ENCODE peak calls at places on chromosomes 4 and X, in nine cellular contexts. One of them, this sample, is unnamed.

GRCh38 chrX:12866451-12867377 is at the start of gene TLR7:
- DNase-seq in endothelial cell of umbilical vein: no peak
- DNase-seq in SK-N-SH: no peak
- DNase-seq in effector memory CD4-positive, alpha-beta T cell: no peak
- DNase-seq in tibial artery: no peak
- DNase-seq in aorta: no peak
- DNase-seq in lung: no peak
- DNase-seq in heart left ventricle: no peak
- DNase-seq in mesenchymal stem cell: no peak
- DNase-seq in this sample: no peak

GRCh38 chr4:76023381-76023780 is at the start of gene CXCL10:
- DNase-seq in effector memory CD4-positive, alpha-beta T cell: no peak
- DNase-seq in endothelial cell of umbilical vein: no peak
- DNase-seq in SK-N-SH: no peak
- DNase-seq in lung: no peak
- DNase-seq in mesenchymal stem cell: peak; percentile 64
- DNase-seq in aorta: no peak
- DNase-seq in tibial artery: no peak
- DNase-seq in heart left ventricle: no peak
- DNase-seq in this sample: no peak

GRCh38 chr4:26298198-26298950 is 22.4 kb upstream of the RBPJ start:
- DNase-seq in endothelial cell of umbilical vein: peak; percentile 6
- DNase-seq in aorta: no peak
- DNase-seq in SK-N-SH: no peak
- DNase-seq in tibial artery: no peak
- DNase-seq in effector memory CD4-positive, alpha-beta T cell: no peak
- DNase-seq in heart left ventricle: no peak
- DNase-seq in lung: no peak
- DNase-seq in mesenchymal stem cell: no peak
- DNase-seq in this sample: no peak

GRCh38 chr4:53847935-53848334 is 216.5 kb downstream of the CHIC2 start:
- DNase-seq in lung: no peak
- DNase-seq in tibial artery: no peak
- DNase-seq in heart left ventricle: no peak
- DNase-seq in endothelial cell of umbilical vein: no peak
- DNase-seq in aorta: no peak
- DNase-seq in mesenchymal stem cell: peak; percentile 7
- DNase-seq in effector memory CD4-positive, alpha-beta T cell: no peak
- DNase-seq in SK-N-SH: no peak
- DNase-seq in this sample: no peak

GRCh38 chr4:5710065-5710961 is 688 bp upstream of the EVC start:
- DNase-seq in lung: no peak
- DNase-seq in mesenchymal stem cell: peak; percentile 32
- DNase-seq in endothelial cell of umbilical vein: peak; percentile 44
- DNase-seq in SK-N-SH: peak; percentile 75
- DNase-seq in aorta: no peak
- DNase-seq in effector memory CD4-positive, alpha-beta T cell: no peak
- DNase-seq in heart left ventricle: no peak
- DNase-seq in tibial artery: no peak
- DNase-seq in this sample: no peak

GRCh38 chr4:15769202-15769601 is 8.9 kb upstream of the CD38 start:
- DNase-seq in heart left ventricle: no peak
- DNase-seq in lung: no peak
- DNase-seq in tibial artery: no peak
- DNase-seq in SK-N-SH: no peak
- DNase-seq in effector memory CD4-positive, alpha-beta T cell: no peak
- DNase-seq in endothelial cell of umbilical vein: no peak
- DNase-seq in mesenchymal stem cell: no peak
- DNase-seq in aorta: no peak
- DNase-seq in this sample: no peak

GRCh38 chrX:78105944-78106650 is 2.0 kb downstream of the PGK1 start:
- DNase-seq in mesenchymal stem cell: no peak
- DNase-seq in tibial artery: no peak
- DNase-seq in effector memory CD4-positive, alpha-beta T cell: peak; percentile 23
- DNase-seq in aorta: no peak
- DNase-seq in SK-N-SH: no peak
- DNase-seq in heart left ventricle: no peak
- DNase-seq in endothelial cell of umbilical vein: peak; percentile 1
- DNase-seq in lung: no peak
- DNase-seq in this sample: no peak

GRCh38 chr4:113768952-113769351 is 7.4 kb upstream of the CAMK2D start:
- DNase-seq in lung: no peak
- DNase-seq in aorta: no peak
- DNase-seq in effector memory CD4-positive, alpha-beta T cell: no peak
- DNase-seq in mesenchymal stem cell: no peak
- DNase-seq in tibial artery: no peak
- DNase-seq in heart left ventricle: no peak
- DNase-seq in endothelial cell of umbilical vein: no peak
- DNase-seq in SK-N-SH: no peak
- DNase-seq in this sample: no peak

GRCh38 chr4:128328106-128328505 is 40.5 kb upstream of the PGRMC2 start:
- DNase-seq in tibial artery: no peak
- DNase-seq in lung: no peak
- DNase-seq in SK-N-SH: no peak
- DNase-seq in aorta: no peak
- DNase-seq in mesenchymal stem cell: no peak
- DNase-seq in endothelial cell of umbilical vein: no peak
- DNase-seq in heart left ventricle: no peak
- DNase-seq in effector memory CD4-positive, alpha-beta T cell: no peak
- DNase-seq in this sample: no peak

GRCh38 chr4:160247091-160247656 is 1144.3 kb downstream of the RAPGEF2 start:
- DNase-seq in mesenchymal stem cell: no peak
- DNase-seq in lung: no peak
- DNase-seq in tibial artery: no peak
- DNase-seq in aorta: no peak
- DNase-seq in heart left ventricle: no peak
- DNase-seq in SK-N-SH: no peak
- DNase-seq in effector memory CD4-positive, alpha-beta T cell: no peak
- DNase-seq in endothelial cell of umbilical vein: no peak
- DNase-seq in this sample: no peak

GRCh38 chr4:76984788-76985211 is 35.2 kb downstream of the SEPTIN11 start:
- DNase-seq in endothelial cell of umbilical vein: peak; percentile 77
- DNase-seq in heart left ventricle: peak; percentile 61
- DNase-seq in aorta: peak; percentile 77
- DNase-seq in tibial artery: peak; percentile 78
- DNase-seq in lung: peak; percentile 33
- DNase-seq in effector memory CD4-positive, alpha-beta T cell: no peak
- DNase-seq in mesenchymal stem cell: peak; percentile 99
- DNase-seq in SK-N-SH: peak; percentile 42
- DNase-seq in this sample: no peak

GRCh38 chrX:68238568-68238967 is 194.7 kb downstream of the OPHN1 start:
- DNase-seq in mesenchymal stem cell: no peak
- DNase-seq in lung: no peak
- DNase-seq in endothelial cell of umbilical vein: no peak
- DNase-seq in aorta: no peak
- DNase-seq in effector memory CD4-positive, alpha-beta T cell: no peak
- DNase-seq in tibial artery: no peak
- DNase-seq in SK-N-SH: peak; percentile 2
- DNase-seq in heart left ventricle: no peak
- DNase-seq in this sample: peak; percentile 79

GRCh38 chrX:16788477-16788876 is 2.2 kb downstream of the TXLNG start:
- DNase-seq in effector memory CD4-positive, alpha-beta T cell: no peak
- DNase-seq in heart left ventricle: no peak
- DNase-seq in lung: no peak
- DNase-seq in aorta: no peak
- DNase-seq in SK-N-SH: no peak
- DNase-seq in endothelial cell of umbilical vein: no peak
- DNase-seq in tibial artery: peak; percentile 67
- DNase-seq in mesenchymal stem cell: no peak
- DNase-seq in this sample: peak; percentile 18

GRCh38 chr4:165580379-165580905 is 201.6 kb downstream of the CPE start:
- DNase-seq in effector memory CD4-positive, alpha-beta T cell: no peak
- DNase-seq in lung: no peak
- DNase-seq in tibial artery: no peak
- DNase-seq in endothelial cell of umbilical vein: peak; percentile 85
- DNase-seq in aorta: no peak
- DNase-seq in heart left ventricle: peak; percentile 12
- DNase-seq in SK-N-SH: no peak
- DNase-seq in mesenchymal stem cell: peak; percentile 90
- DNase-seq in this sample: no peak

GRCh38 chrX:9241427-9241826 is 207.5 kb upstream of the FAM9B start:
- DNase-seq in lung: no peak
- DNase-seq in SK-N-SH: no peak
- DNase-seq in effector memory CD4-positive, alpha-beta T cell: no peak
- DNase-seq in endothelial cell of umbilical vein: no peak
- DNase-seq in mesenchymal stem cell: no peak
- DNase-seq in tibial artery: no peak
- DNase-seq in aorta: no peak
- DNase-seq in heart left ventricle: no peak
- DNase-seq in this sample: no peak

GRCh38 chrX:31609130-31609529 is 537.3 kb upstream of the FTHL17 start:
- DNase-seq in effector memory CD4-positive, alpha-beta T cell: no peak
- DNase-seq in endothelial cell of umbilical vein: peak; percentile 12
- DNase-seq in heart left ventricle: no peak
- DNase-seq in tibial artery: no peak
- DNase-seq in SK-N-SH: no peak
- DNase-seq in aorta: no peak
- DNase-seq in mesenchymal stem cell: peak; percentile 86
- DNase-seq in lung: no peak
- DNase-seq in this sample: no peak

GRCh38 chr4:142983612-142984011 is 137.5 kb upstream of the INPP4B start:
- DNase-seq in effector memory CD4-positive, alpha-beta T cell: no peak
- DNase-seq in SK-N-SH: no peak
- DNase-seq in tibial artery: no peak
- DNase-seq in endothelial cell of umbilical vein: no peak
- DNase-seq in aorta: no peak
- DNase-seq in lung: no peak
- DNase-seq in heart left ventricle: no peak
- DNase-seq in mesenchymal stem cell: no peak
- DNase-seq in this sample: no peak

GRCh38 chr4:26061248-26061986 is 147.4 kb downstream of the SMIM20 start:
- DNase-seq in tibial artery: no peak
- DNase-seq in heart left ventricle: no peak
- DNase-seq in aorta: no peak
- DNase-seq in effector memory CD4-positive, alpha-beta T cell: peak; percentile 7
- DNase-seq in endothelial cell of umbilical vein: no peak
- DNase-seq in lung: no peak
- DNase-seq in SK-N-SH: peak; percentile 55
- DNase-seq in mesenchymal stem cell: peak; percentile 59
- DNase-seq in this sample: peak; percentile 77

GRCh38 chr4:68316193-68316969 is 33.5 kb downstream of the YTHDC1 start:
- DNase-seq in mesenchymal stem cell: no peak
- DNase-seq in SK-N-SH: no peak
- DNase-seq in lung: no peak
- DNase-seq in aorta: no peak
- DNase-seq in heart left ventricle: no peak
- DNase-seq in tibial artery: no peak
- DNase-seq in endothelial cell of umbilical vein: no peak
- DNase-seq in effector memory CD4-positive, alpha-beta T cell: no peak
- DNase-seq in this sample: no peak

GRCh38 chr4:162350331-162350730 is 186.5 kb upstream of the FSTL5 start:
- DNase-seq in mesenchymal stem cell: no peak
- DNase-seq in heart left ventricle: no peak
- DNase-seq in aorta: no peak
- DNase-seq in tibial artery: no peak
- DNase-seq in SK-N-SH: no peak
- DNase-seq in endothelial cell of umbilical vein: no peak
- DNase-seq in effector memory CD4-positive, alpha-beta T cell: no peak
- DNase-seq in lung: no peak
- DNase-seq in this sample: no peak

GRCh38 chr4:185357733-185358440 is 37.8 kb downstream of the LRP2BP start:
- DNase-seq in SK-N-SH: no peak
- DNase-seq in heart left ventricle: no peak
- DNase-seq in lung: no peak
- DNase-seq in tibial artery: no peak
- DNase-seq in endothelial cell of umbilical vein: peak; percentile 37
- DNase-seq in mesenchymal stem cell: no peak
- DNase-seq in aorta: no peak
- DNase-seq in effector memory CD4-positive, alpha-beta T cell: no peak
- DNase-seq in this sample: no peak

GRCh38 chrX:134148293-134148692 is 88.7 kb upstream of the CCDC160 start:
- DNase-seq in effector memory CD4-positive, alpha-beta T cell: no peak
- DNase-seq in heart left ventricle: no peak
- DNase-seq in endothelial cell of umbilical vein: no peak
- DNase-seq in aorta: no peak
- DNase-seq in SK-N-SH: no peak
- DNase-seq in mesenchymal stem cell: no peak
- DNase-seq in tibial artery: no peak
- DNase-seq in lung: no peak
- DNase-seq in this sample: no peak

GRCh38 chrX:81876437-81876836 is 674.5 kb downstream of the SH3BGRL start:
- DNase-seq in endothelial cell of umbilical vein: no peak
- DNase-seq in lung: no peak
- DNase-seq in aorta: no peak
- DNase-seq in SK-N-SH: no peak
- DNase-seq in heart left ventricle: no peak
- DNase-seq in mesenchymal stem cell: no peak
- DNase-seq in effector memory CD4-positive, alpha-beta T cell: no peak
- DNase-seq in tibial artery: no peak
- DNase-seq in this sample: no peak
- H3K9me3 ChIP-seq in endothelial cell of umbilical vein: no peaks in the 10 kb centered on the region
- H3K9me3 ChIP-seq in lung: peaks cover 29% of the 10 kb centered on the region
- H3K9me3 ChIP-seq in aorta: no peaks in the 10 kb centered on the region
- H3K9me3 ChIP-seq in SK-N-SH: no peaks in the 10 kb centered on the region
- H3K9me3 ChIP-seq in heart left ventricle: peaks cover 7% of the 10 kb centered on the region
- H3K9me3 ChIP-seq in mesenchymal stem cell: peaks cover 20% of the 10 kb centered on the region
- H3K9me3 ChIP-seq in effector memory CD4-positive, alpha-beta T cell: no peaks in the 10 kb centered on the region
- H3K9me3 ChIP-seq in tibial artery: no peaks in the 10 kb centered on the region
- H3K9me3 ChIP-seq in this sample: no peaks in the 10 kb centered on the region

GRCh38 chrX:89021964-89022363 is 274.9 kb downstream of the CPXCR1 start:
- DNase-seq in heart left ventricle: no peak
- DNase-seq in endothelial cell of umbilical vein: no peak
- DNase-seq in SK-N-SH: no peak
- DNase-seq in lung: no peak
- DNase-seq in aorta: no peak
- DNase-seq in effector memory CD4-positive, alpha-beta T cell: no peak
- DNase-seq in mesenchymal stem cell: no peak
- DNase-seq in tibial artery: no peak
- DNase-seq in this sample: no peak
- H3K27ac ChIP-seq in heart left ventricle: no peak overlapping the region
- H3K27ac ChIP-seq in endothelial cell of umbilical vein: no peak overlapping the region
- H3K27ac ChIP-seq in SK-N-SH: no peak overlapping the region
- H3K27ac ChIP-seq in lung: no peak overlapping the region
- H3K27ac ChIP-seq in aorta: no peak overlapping the region
- H3K27ac ChIP-seq in effector memory CD4-positive, alpha-beta T cell: no peak overlapping the region
- H3K27ac ChIP-seq in mesenchymal stem cell: no peak overlapping the region
- H3K27ac ChIP-seq in tibial artery: no peak overlapping the region
- H3K27ac ChIP-seq in this sample: no peak overlapping the region

GRCh38 chr4:107858158-107858742 is 33.5 kb downstream of the SGMS2 start:
- DNase-seq in mesenchymal stem cell: no peak
- DNase-seq in tibial artery: no peak
- DNase-seq in aorta: no peak
- DNase-seq in SK-N-SH: no peak
- DNase-seq in effector memory CD4-positive, alpha-beta T cell: no peak
- DNase-seq in lung: no peak
- DNase-seq in heart left ventricle: no peak
- DNase-seq in endothelial cell of umbilical vein: no peak
- DNase-seq in this sample: peak; percentile 41
- H3K4me1 ChIP-seq in mesenchymal stem cell: peaks cover 3% of the 10 kb centered on the region
- H3K4me1 ChIP-seq in tibial artery: no peaks in the 10 kb centered on the region
- H3K4me1 ChIP-seq in aorta: no peaks in the 10 kb centered on the region
- H3K4me1 ChIP-seq in SK-N-SH: no peaks in the 10 kb centered on the region
- H3K4me1 ChIP-seq in effector memory CD4-positive, alpha-beta T cell: no peaks in the 10 kb centered on the region
- H3K4me1 ChIP-seq in lung: peaks cover 6% of the 10 kb centered on the region
- H3K4me1 ChIP-seq in heart left ventricle: no peaks in the 10 kb centered on the region
- H3K4me1 ChIP-seq in endothelial cell of umbilical vein: peaks cover 29% of the 10 kb centered on the region
- H3K4me1 ChIP-seq in this sample: no peaks in the 10 kb centered on the region

DNA sequence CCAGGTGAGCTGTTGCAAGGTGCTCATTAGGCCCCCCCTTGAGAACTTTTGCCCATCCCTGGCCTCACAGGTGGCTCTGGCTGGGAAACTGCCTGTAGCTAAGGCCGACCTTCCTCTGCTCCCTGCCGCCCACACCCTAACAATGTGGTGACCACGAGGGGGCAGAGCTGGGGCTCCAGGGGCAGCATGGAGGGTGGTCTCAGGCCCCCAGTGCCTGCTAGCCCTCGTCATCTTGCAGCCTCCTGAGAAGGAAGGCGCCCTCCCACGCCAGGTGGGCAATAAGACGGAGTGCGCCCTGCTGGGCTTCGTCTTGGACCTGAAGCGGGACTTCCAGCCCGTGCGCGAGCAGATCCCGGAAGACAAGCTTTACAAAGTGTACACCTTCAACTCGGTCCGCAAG is 32.4 kb downstream of the ATP2B3 start:
- DNase-seq in effector memory CD4-positive, alpha-beta T cell: no peak
- DNase-seq in heart left ventricle: no peak
- DNase-seq in endothelial cell of umbilical vein: no peak
- DNase-seq in aorta: no peak
- DNase-seq in tibial artery: no peak
- DNase-seq in SK-N-SH: no peak
- DNase-seq in mesenchymal stem cell: no peak
- DNase-seq in lung: no peak
- DNase-seq in this sample: peak; percentile 54
- H3K9me3 ChIP-seq in effector memory CD4-positive, alpha-beta T cell: no peaks in the 10 kb centered on the region
- H3K9me3 ChIP-seq in heart left ventricle: no peaks in the 10 kb centered on the region
- H3K9me3 ChIP-seq in endothelial cell of umbilical vein: no peaks in the 10 kb centered on the region
- H3K9me3 ChIP-seq in aorta: no peaks in the 10 kb centered on the region
- H3K9me3 ChIP-seq in tibial artery: no peaks in the 10 kb centered on the region
- H3K9me3 ChIP-seq in SK-N-SH: no peaks in the 10 kb centered on the region
- H3K9me3 ChIP-seq in mesenchymal stem cell: no peaks in the 10 kb centered on the region
- H3K9me3 ChIP-seq in lung: peaks cover 3% of the 10 kb centered on the region
- H3K9me3 ChIP-seq in this sample: no peaks in the 10 kb centered on the region

This sample was measured in endodermal cell.